ENCODE peak calls at places on chromosomes 7 and 10, in five cellular contexts. One of them, this sample, is unnamed.
A peak's percentile ranks its signal among the peaks of the same experiment; 100 is the strongest.

GRCh38 chr7:121752706-121753105 is 120.3 kb upstream of the PTPRZ1 start:
- DNase-seq in progenitor cell of endocrine pancreas: no peak
- DNase-seq in endothelial cell of umbilical vein: no peak
- DNase-seq in neural progenitor cell: peak; percentile 52
- DNase-seq in mammary epithelial cell: no peak
- DNase-seq in this sample: no peak

GRCh38 chr7:1136841-1137516 is 23.0 kb downstream of the ZFAND2A start:
- DNase-seq in progenitor cell of endocrine pancreas: no peak
- DNase-seq in endothelial cell of umbilical vein: no peak
- DNase-seq in neural progenitor cell: peak; percentile 29
- DNase-seq in mammary epithelial cell: peak; percentile 19
- DNase-seq in this sample: no peak

GRCh38 chr7:77245015-77245755 is 45.6 kb upstream of the FGL2 start:
- DNase-seq in progenitor cell of endocrine pancreas: no peak
- DNase-seq in endothelial cell of umbilical vein: no peak
- DNase-seq in neural progenitor cell: no peak
- DNase-seq in mammary epithelial cell: no peak
- DNase-seq in this sample: no peak

GRCh38 chr7:107596881-107597581 is 17.0 kb downstream of the BCAP29 start:
- DNase-seq in progenitor cell of endocrine pancreas: no peak
- DNase-seq in endothelial cell of umbilical vein: peak; percentile 99
- DNase-seq in neural progenitor cell: no peak
- DNase-seq in mammary epithelial cell: no peak
- DNase-seq in this sample: no peak

GRCh38 chr7:68562323-68562899 is 1035.9 kb upstream of the AUTS2 start:
- DNase-seq in progenitor cell of endocrine pancreas: no peak
- DNase-seq in endothelial cell of umbilical vein: no peak
- DNase-seq in neural progenitor cell: no peak
- DNase-seq in mammary epithelial cell: no peak
- DNase-seq in this sample: no peak

GRCh38 chr7:64101126-64101942 is 56.1 kb downstream of the ZNF727 start:
- DNase-seq in progenitor cell of endocrine pancreas: no peak
- DNase-seq in endothelial cell of umbilical vein: no peak
- DNase-seq in neural progenitor cell: no peak
- DNase-seq in mammary epithelial cell: no peak
- DNase-seq in this sample: no peak

GRCh38 chr10:95327367-95327766 is 36.6 kb upstream of the PDLIM1 start:
- DNase-seq in progenitor cell of endocrine pancreas: no peak
- DNase-seq in endothelial cell of umbilical vein: no peak
- DNase-seq in neural progenitor cell: peak; percentile 14
- DNase-seq in mammary epithelial cell: peak; percentile 51
- DNase-seq in this sample: no peak

GRCh38 chr7:102890292-102890970 is 22.4 kb upstream of the LRRC17 start:
- DNase-seq in progenitor cell of endocrine pancreas: no peak
- DNase-seq in endothelial cell of umbilical vein: peak; percentile 81
- DNase-seq in neural progenitor cell: no peak
- DNase-seq in mammary epithelial cell: no peak
- DNase-seq in this sample: no peak

GRCh38 chr10:45023426-45023825 is 22.7 kb downstream of the ZNF22 start:
- DNase-seq in progenitor cell of endocrine pancreas: no peak
- DNase-seq in endothelial cell of umbilical vein: no peak
- DNase-seq in neural progenitor cell: peak; percentile 4
- DNase-seq in mammary epithelial cell: no peak
- DNase-seq in this sample: no peak

GRCh38 chr10:111360260-111360925 is 283.6 kb downstream of the ADRA2A start:
- DNase-seq in progenitor cell of endocrine pancreas: peak; percentile 28
- DNase-seq in endothelial cell of umbilical vein: no peak
- DNase-seq in neural progenitor cell: peak; percentile 78
- DNase-seq in mammary epithelial cell: peak; percentile 19
- DNase-seq in this sample: peak; percentile 41

DNA sequence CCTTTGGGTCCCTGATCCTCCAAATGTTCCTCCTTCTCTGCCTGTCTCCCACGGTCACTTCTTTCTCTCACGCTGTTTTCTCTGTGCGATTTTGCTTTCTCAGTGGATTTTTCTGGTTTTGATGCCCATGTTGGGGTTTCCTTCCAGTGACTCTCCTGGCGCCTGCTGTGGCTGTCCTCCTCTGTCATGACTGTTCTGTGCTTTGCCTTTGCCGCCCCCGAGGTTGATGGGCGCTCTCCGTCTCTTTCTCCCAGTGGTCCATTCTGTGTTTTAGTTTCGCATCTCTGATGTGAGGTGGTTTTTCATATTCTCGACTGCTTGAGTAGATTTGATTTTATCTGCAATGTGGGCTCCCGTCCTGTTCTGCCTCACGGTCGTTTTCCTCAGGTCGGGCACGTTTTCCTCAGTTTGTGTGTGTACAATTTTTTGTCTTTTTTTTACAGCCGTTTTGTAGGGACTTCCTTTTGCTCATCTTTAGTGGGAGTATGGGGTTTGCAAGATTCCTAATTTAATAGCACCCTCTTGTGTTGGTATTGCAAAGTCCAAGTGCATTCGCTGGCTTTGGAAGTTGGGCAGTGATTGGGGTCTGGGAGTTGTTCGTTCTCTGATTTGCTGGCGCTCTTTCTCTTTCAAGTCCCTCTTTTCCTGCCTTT is 100.0 kb downstream of the INPP5A start:
- DNase-seq in progenitor cell of endocrine pancreas: no peak
- DNase-seq in endothelial cell of umbilical vein: peak; percentile 68
- DNase-seq in neural progenitor cell: peak; percentile 51
- DNase-seq in mammary epithelial cell: peak; percentile 26
- DNase-seq in this sample: no peak
- TF ChIP-seq CTCF in progenitor cell of endocrine pancreas: peak; percentile 74
- TF ChIP-seq CTCF in endothelial cell of umbilical vein: peak; percentile 66
- TF ChIP-seq CTCF in neural progenitor cell: peak; percentile 61
- TF ChIP-seq CTCF in mammary epithelial cell: peak; percentile 70
- TF ChIP-seq CTCF in this sample: peak; percentile 65

DNA sequence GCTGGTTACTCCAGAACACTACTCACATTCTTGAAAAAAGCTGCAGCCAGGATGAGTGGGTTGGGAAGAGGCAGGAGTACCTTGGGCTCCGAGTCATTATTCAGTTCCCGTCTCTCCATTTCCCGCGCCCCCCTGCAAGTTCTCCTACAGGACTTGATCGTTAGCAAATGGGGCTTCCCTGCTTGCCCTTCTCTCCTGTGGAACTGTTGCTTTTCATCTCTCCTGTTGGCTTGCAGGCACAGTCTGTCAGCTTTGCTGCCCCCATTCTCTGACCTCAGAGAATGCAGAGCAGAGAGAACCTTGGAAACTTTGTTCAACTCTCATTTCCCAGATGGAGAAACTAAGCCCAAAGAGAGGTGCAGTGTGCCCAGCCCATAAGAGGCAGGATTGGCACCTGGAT is 35.6 kb upstream of the LRRC4 start:
- DNase-seq in progenitor cell of endocrine pancreas: no peak
- DNase-seq in endothelial cell of umbilical vein: no peak
- DNase-seq in neural progenitor cell: peak; percentile 36
- DNase-seq in mammary epithelial cell: no peak
- DNase-seq in this sample: no peak
- TF ChIP-seq CTCF in progenitor cell of endocrine pancreas: no peak
- TF ChIP-seq CTCF in endothelial cell of umbilical vein: no peak
- TF ChIP-seq CTCF in neural progenitor cell: peak; percentile 44
- TF ChIP-seq CTCF in mammary epithelial cell: no peak
- TF ChIP-seq CTCF in this sample: no peak

DNA sequence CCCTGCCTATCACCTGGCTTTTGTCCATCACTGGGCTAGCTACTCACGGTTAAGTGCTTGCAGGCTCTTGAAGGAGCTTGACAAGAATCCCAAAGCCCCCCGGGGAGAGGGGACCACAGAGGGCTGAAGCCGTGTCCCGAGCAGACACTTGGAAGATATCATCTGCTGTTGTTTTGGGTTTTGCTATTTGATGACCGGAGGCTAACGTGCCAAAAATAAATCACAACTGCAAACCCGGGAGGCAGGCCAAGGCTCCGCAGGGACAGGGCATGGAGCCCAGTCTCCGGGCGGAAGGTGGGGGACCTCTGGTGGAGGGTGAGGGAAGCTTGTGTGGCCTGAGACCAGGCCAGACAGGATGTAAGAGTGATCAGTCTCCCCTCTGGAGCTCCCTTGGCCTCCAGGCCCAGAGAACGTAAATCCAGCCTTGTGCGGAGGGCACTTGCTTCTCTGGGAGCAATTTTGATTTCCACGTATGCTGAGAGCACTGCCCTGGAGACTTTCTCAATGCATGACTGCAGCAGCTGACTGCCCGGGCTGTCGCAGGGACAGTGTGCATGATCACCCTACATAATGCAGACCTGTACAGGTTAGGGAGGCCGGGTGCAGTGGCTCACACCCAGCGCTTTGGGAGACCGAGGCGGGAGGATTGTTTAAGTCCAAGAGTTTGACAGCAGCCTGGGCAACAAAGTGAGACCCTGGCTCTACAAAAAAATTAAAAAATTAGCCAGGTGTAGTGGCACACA is at the start of gene PHKG1:
- DNase-seq in progenitor cell of endocrine pancreas: no peak
- DNase-seq in endothelial cell of umbilical vein: peak; percentile 80
- DNase-seq in neural progenitor cell: no peak
- DNase-seq in mammary epithelial cell: peak; percentile 42
- DNase-seq in this sample: no peak
- TF ChIP-seq CTCF in progenitor cell of endocrine pancreas: peak; percentile 20
- TF ChIP-seq CTCF in endothelial cell of umbilical vein: peak; percentile 74
- TF ChIP-seq CTCF in neural progenitor cell: peak; percentile 28
- TF ChIP-seq CTCF in mammary epithelial cell: peak; percentile 65
- TF ChIP-seq CTCF in this sample: no peak

GRCh38 chr7:31373337-31374289 is 33.1 kb upstream of the NEUROD6 start:
- DNase-seq in progenitor cell of endocrine pancreas: peak; percentile 44
- DNase-seq in endothelial cell of umbilical vein: peak; percentile 24
- DNase-seq in neural progenitor cell: peak; percentile 82
- DNase-seq in mammary epithelial cell: peak; percentile 47
- DNase-seq in this sample: peak; percentile 46
- TF ChIP-seq CTCF in progenitor cell of endocrine pancreas: peak; percentile 73
- TF ChIP-seq CTCF in endothelial cell of umbilical vein: peak; percentile 57
- TF ChIP-seq CTCF in neural progenitor cell: peak; percentile 82
- TF ChIP-seq CTCF in mammary epithelial cell: peak; percentile 91
- TF ChIP-seq CTCF in this sample: peak; percentile 78

GRCh38 chr7:158354861-158355260 is 232.8 kb downstream of the PTPRN2 start:
- DNase-seq in progenitor cell of endocrine pancreas: no peak
- DNase-seq in endothelial cell of umbilical vein: no peak
- DNase-seq in neural progenitor cell: no peak
- DNase-seq in mammary epithelial cell: no peak
- DNase-seq in this sample: no peak

GRCh38 chr7:158353606-158354570 is 233.7 kb downstream of the PTPRN2 start:
- DNase-seq in progenitor cell of endocrine pancreas: no peak
- DNase-seq in endothelial cell of umbilical vein: no peak
- DNase-seq in neural progenitor cell: peak; percentile 71
- DNase-seq in mammary epithelial cell: no peak
- DNase-seq in this sample: no peak

GRCh38 chr7:158357106-158357897 is 230.3 kb downstream of the PTPRN2 start:
- DNase-seq in progenitor cell of endocrine pancreas: no peak
- DNase-seq in endothelial cell of umbilical vein: no peak
- DNase-seq in neural progenitor cell: no peak
- DNase-seq in mammary epithelial cell: no peak
- DNase-seq in this sample: no peak

GRCh38 chr7:158356454-158356853 is 231.2 kb downstream of the PTPRN2 start:
- DNase-seq in progenitor cell of endocrine pancreas: no peak
- DNase-seq in endothelial cell of umbilical vein: no peak
- DNase-seq in neural progenitor cell: no peak
- DNase-seq in mammary epithelial cell: no peak
- DNase-seq in this sample: no peak

GRCh38 chr7:158355456-158356065 is 232.1 kb downstream of the PTPRN2 start:
- DNase-seq in progenitor cell of endocrine pancreas: no peak
- DNase-seq in endothelial cell of umbilical vein: no peak
- DNase-seq in neural progenitor cell: peak; percentile 51
- DNase-seq in mammary epithelial cell: no peak
- DNase-seq in this sample: no peak
- TF ChIP-seq CTCF in progenitor cell of endocrine pancreas: peak; percentile 52
- TF ChIP-seq CTCF in endothelial cell of umbilical vein: no peak
- TF ChIP-seq CTCF in neural progenitor cell: peak; percentile 56
- TF ChIP-seq CTCF in mammary epithelial cell: peak; percentile 16
- TF ChIP-seq CTCF in this sample: no peak

GRCh38 chr10:51006686-51007085 is 67.6 kb upstream of the PRKG1 start:
- DNase-seq in progenitor cell of endocrine pancreas: no peak
- DNase-seq in endothelial cell of umbilical vein: no peak
- DNase-seq in neural progenitor cell: no peak
- DNase-seq in mammary epithelial cell: no peak
- DNase-seq in this sample: no peak
- TF ChIP-seq CTCF in progenitor cell of endocrine pancreas: no peak
- TF ChIP-seq CTCF in endothelial cell of umbilical vein: no peak
- TF ChIP-seq CTCF in neural progenitor cell: no peak
- TF ChIP-seq CTCF in mammary epithelial cell: no peak
- TF ChIP-seq CTCF in this sample: no peak